ENCODE peak calls at places on chromosome 1, in five cellular contexts. N is GM12878, H is HepG2, R is H1, C is K562. J is an unnamed sample.

GRCh38 chr1:2049517-2050481 is at the start of gene PRKCZ:
- DNase-seq in C (peak), R (peak), H (peak), N (peak), J (peak)

GRCh38 chr1:19430121-19431068 is 54.9 kb downstream of the CAPZB start:
- DNase-seq in H (peak), C (no peak), R (no peak), N (no peak), J (no peak)

GRCh38 chr1:116322752-116323405 is 50.2 kb upstream of the ATP1A1 start:
- DNase-seq in C (no peak), R (no peak), N (no peak), H (no peak), J (no peak)

GRCh38 chr1:221832617-221833016 is 90.7 kb upstream of the DUSP10 start:
- DNase-seq in R (no peak), H (no peak), N (no peak), C (no peak), J (no peak)

GRCh38 chr1:154190550-154190949 is 1.4 kb downstream of the TPM3 start:
- DNase-seq in H (peak), N (no peak), R (no peak), C (no peak), J (no peak)

GRCh38 chr1:179164494-179164893 is 65.0 kb downstream of the ABL2 start:
- DNase-seq in H (peak), N (no peak), R (no peak), C (no peak), J (peak)

GRCh38 chr1:183417691-183418491 is at the start of gene NMNAT2:
- DNase-seq in C (no peak), N (no peak), H (no peak), R (peak), J (peak)

GRCh38 chr1:206695751-206696150 is 11.0 kb downstream of the MAPKAPK2 start:
- DNase-seq in N (no peak), H (no peak), R (no peak), C (no peak), J (no peak)

GRCh38 chr1:10698726-10699469 is 97.5 kb downstream of the CASZ1 start:
- DNase-seq in R (no peak), C (no peak), N (no peak), H (no peak), J (peak)

GRCh38 chr1:165189011-165189410 is 167.5 kb downstream of the LMX1A start:
- DNase-seq in H (no peak), R (no peak), C (no peak), N (no peak), J (no peak)

GRCh38 chr1:201350361-201350725 is 27.1 kb downstream of the TNNT2 start:
- DNase-seq in C (no peak), R (no peak), N (no peak), H (no peak), J (no peak)

GRCh38 chr1:213983589-213984386 is 4.0 kb upstream of the PROX1 start:
- DNase-seq in C (no peak), N (no peak), R (no peak), H (no peak), J (no peak)

GRCh38 chr1:81585371-81585770 is 215.4 kb upstream of the ADGRL2 start:
- DNase-seq in R (no peak), C (no peak), N (no peak), H (no peak), J (no peak)

GRCh38 chr1:161766102-161766981 is at the start of gene ATF6:
- DNase-seq in C (peak), R (peak), N (peak), H (peak), J (peak)

GRCh38 chr1:163528710-163529348 is 207.1 kb downstream of the NUF2 start:
- DNase-seq in C (peak), N (no peak), H (peak), R (no peak), J (peak)

GRCh38 chr1:159141584-159142518 is 29.6 kb upstream of the CADM3 start:
- DNase-seq in H (no peak), C (no peak), R (peak), N (no peak), J (no peak)

GRCh38 chr1:8381618-8382017 is 63.7 kb downstream of the SLC45A1 start:
- DNase-seq in N (no peak), H (no peak), R (no peak), C (no peak), J (no peak)

GRCh38 chr1:207925210-207925609 is 14.3 kb upstream of the CD34 start:
- DNase-seq in C (peak), N (no peak), H (no peak), R (peak), J (peak)
- TF ChIP-seq JUND in C (no peak), N (no peak), H (no peak), R (no peak), J (no peak)

DNA sequence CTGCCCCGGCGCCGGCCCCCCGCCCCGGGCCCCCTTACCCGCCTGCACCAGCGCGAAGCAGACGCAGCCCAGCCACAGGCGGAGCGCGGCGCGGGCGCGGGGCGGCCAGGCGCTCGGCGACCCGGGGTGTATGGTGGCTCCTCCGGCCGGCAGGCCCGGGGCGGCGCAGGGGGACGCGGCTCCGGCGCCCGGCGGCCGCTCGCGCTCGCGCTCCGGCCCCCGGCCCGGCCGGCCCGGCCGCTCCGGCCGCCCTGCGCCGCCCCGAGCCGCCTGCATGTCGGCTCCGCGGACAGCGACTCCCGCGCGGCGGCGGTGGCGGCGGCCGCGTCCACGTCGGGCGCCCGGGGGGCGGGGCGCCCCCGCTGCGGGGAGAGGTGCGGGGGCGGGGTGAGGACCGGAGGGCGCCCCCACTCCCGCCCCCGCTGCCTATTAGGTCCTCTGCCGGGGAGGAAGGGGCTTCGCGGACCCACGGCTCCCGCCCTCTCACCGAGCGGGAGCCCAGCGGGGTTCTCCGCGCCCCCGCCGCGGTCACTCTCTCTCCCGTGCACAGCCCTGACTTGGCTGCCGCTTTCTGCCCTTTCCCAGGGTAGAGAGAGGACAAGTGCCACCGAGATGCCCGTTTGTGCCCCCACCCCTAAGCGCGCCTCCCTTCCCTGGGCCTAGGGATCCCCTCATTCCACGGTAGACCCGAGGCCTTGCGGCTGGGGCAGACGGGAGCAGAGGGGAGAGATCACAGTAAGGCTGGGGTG is at the start of gene FNDC5:
- DNase-seq in H (no peak), N (no peak), C (peak), R (no peak), J (no peak)
- TF ChIP-seq JUND in H (no peak), N (no peak), C (no peak), R (no peak), J (no peak)

DNA sequence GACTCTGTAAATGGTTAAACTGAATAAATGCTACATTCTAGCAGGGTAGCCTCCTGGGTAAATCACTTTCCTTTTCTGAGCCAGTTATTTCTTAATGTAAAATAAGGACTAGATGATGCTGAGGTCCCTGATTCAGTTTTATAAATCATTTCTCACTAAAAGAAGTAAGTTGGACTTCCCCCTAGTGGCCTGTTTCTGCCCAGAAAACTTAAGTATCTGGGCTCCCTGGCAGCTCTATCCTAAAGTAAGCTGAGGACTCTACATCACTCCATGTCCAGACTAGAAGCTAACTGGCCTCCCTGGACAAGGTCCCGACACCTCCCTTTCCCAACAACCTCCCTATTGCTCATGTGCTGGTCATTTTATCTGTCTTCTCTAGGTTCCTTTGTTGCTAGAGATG is 3.0 kb downstream of the GPN2 start:
- DNase-seq in H (no peak), C (no peak), N (no peak), R (no peak), J (peak)
- TF ChIP-seq JUND in H (no peak), C (no peak), N (no peak), R (no peak), J (no peak)

GRCh38 chr1:76005755-76006154 is 68.8 kb upstream of the ST6GALNAC3 start:
- DNase-seq in N (no peak), R (no peak), H (no peak), C (no peak), J (no peak)
- TF ChIP-seq JUND in N (no peak), R (no peak), H (no peak), C (no peak), J (no peak)

GRCh38 chr1:23103001-23103879 is 65.4 kb downstream of the LUZP1 start:
- DNase-seq in R (no peak), H (no peak), N (no peak), C (peak), J (no peak)
- TF ChIP-seq JUND in R (no peak), H (no peak), N (no peak), C (peak), J (no peak)

GRCh38 chr1:227351443-227351842 is 33.2 kb upstream of the CDC42BPA start:
- DNase-seq in R (no peak), H (no peak), N (no peak), C (no peak), J (no peak)
- TF ChIP-seq JUND in R (no peak), H (no peak), N (no peak), C (no peak), J (no peak)

GRCh38 chr1:21337931-21338567 is 47.8 kb upstream of the ECE1 start:
- DNase-seq in H (no peak), N (no peak), R (no peak), C (no peak), J (no peak)
- TF ChIP-seq JUND in H (no peak), N (no peak), R (no peak), C (peak), J (no peak)

GRCh38 chr1:88150330-88150729 is 533.7 kb upstream of the PKN2 start:
- DNase-seq in R (no peak), C (no peak), H (no peak), N (peak), J (no peak)
- TF ChIP-seq JUND in R (no peak), C (no peak), H (no peak), N (peak), J (no peak)

J was measured in T47D.